ENCODE peak calls at places on chromosomes 12 and 14, in seven cellular contexts. One of them, this sample, is unnamed.

GRCh38 chr12:97313471-97314190 is 149.0 kb upstream of the RMST start:
- DNase-seq in CMK: no peak
- DNase-seq in HS-5: no peak
- DNase-seq in fibroblast of mammary gland: no peak
- DNase-seq in lung microvascular endothelial cell: no peak
- DNase-seq in aorta: no peak
- DNase-seq in stimulated activated CD4-positive, alpha-beta T cell treated with anti-CD3 and anti-CD28 coated beads, Interleukin-4, amount 100 ng/mL, for 48 hours: no peak
- DNase-seq in this sample: no peak

GRCh38 chr12:105570944-105571343 is 240.5 kb downstream of the C12orf75 start:
- DNase-seq in HS-5: no peak
- DNase-seq in aorta: no peak
- DNase-seq in lung microvascular endothelial cell: no peak
- DNase-seq in CMK: no peak
- DNase-seq in stimulated activated CD4-positive, alpha-beta T cell treated with anti-CD3 and anti-CD28 coated beads, Interleukin-4, amount 100 ng/mL, for 48 hours: no peak
- DNase-seq in fibroblast of mammary gland: no peak
- DNase-seq in this sample: no peak

GRCh38 chr12:12804011-12804410 is 9.1 kb upstream of the DDX47 start:
- DNase-seq in HS-5: no peak
- DNase-seq in CMK: no peak
- DNase-seq in stimulated activated CD4-positive, alpha-beta T cell treated with anti-CD3 and anti-CD28 coated beads, Interleukin-4, amount 100 ng/mL, for 48 hours: no peak
- DNase-seq in lung microvascular endothelial cell: peak; percentile 69
- DNase-seq in fibroblast of mammary gland: peak; percentile 45
- DNase-seq in aorta: no peak
- DNase-seq in this sample: no peak

GRCh38 chr14:79721399-79722084 is 489.8 kb downstream of the DIO2 start:
- DNase-seq in aorta: no peak
- DNase-seq in HS-5: no peak
- DNase-seq in fibroblast of mammary gland: no peak
- DNase-seq in stimulated activated CD4-positive, alpha-beta T cell treated with anti-CD3 and anti-CD28 coated beads, Interleukin-4, amount 100 ng/mL, for 48 hours: no peak
- DNase-seq in CMK: no peak
- DNase-seq in lung microvascular endothelial cell: no peak
- DNase-seq in this sample: no peak

GRCh38 chr12:98490491-98491453 is 24.6 kb upstream of the TMPO start:
- DNase-seq in lung microvascular endothelial cell: peak; percentile 85
- DNase-seq in HS-5: peak; percentile 88
- DNase-seq in aorta: peak; percentile 94
- DNase-seq in stimulated activated CD4-positive, alpha-beta T cell treated with anti-CD3 and anti-CD28 coated beads, Interleukin-4, amount 100 ng/mL, for 48 hours: peak; percentile 75
- DNase-seq in fibroblast of mammary gland: peak; percentile 85
- DNase-seq in CMK: no peak
- DNase-seq in this sample: peak; percentile 67

GRCh38 chr12:6384499-6385436 is 806 bp downstream of the LTBR start:
- DNase-seq in CMK: no peak
- DNase-seq in lung microvascular endothelial cell: peak; percentile 25
- DNase-seq in fibroblast of mammary gland: peak; percentile 19
- DNase-seq in aorta: peak; percentile 74
- DNase-seq in stimulated activated CD4-positive, alpha-beta T cell treated with anti-CD3 and anti-CD28 coated beads, Interleukin-4, amount 100 ng/mL, for 48 hours: no peak
- DNase-seq in HS-5: no peak
- DNase-seq in this sample: no peak

GRCh38 chr12:92078167-92079053 is 67.2 kb downstream of the BTG1 start:
- DNase-seq in stimulated activated CD4-positive, alpha-beta T cell treated with anti-CD3 and anti-CD28 coated beads, Interleukin-4, amount 100 ng/mL, for 48 hours: no peak
- DNase-seq in fibroblast of mammary gland: peak; percentile 100
- DNase-seq in HS-5: peak; percentile 98
- DNase-seq in lung microvascular endothelial cell: no peak
- DNase-seq in CMK: no peak
- DNase-seq in aorta: no peak
- DNase-seq in this sample: peak; percentile 83

GRCh38 chr12:104748790-104749189 is 209.3 kb downstream of the SLC41A2 start:
- DNase-seq in HS-5: no peak
- DNase-seq in stimulated activated CD4-positive, alpha-beta T cell treated with anti-CD3 and anti-CD28 coated beads, Interleukin-4, amount 100 ng/mL, for 48 hours: no peak
- DNase-seq in lung microvascular endothelial cell: no peak
- DNase-seq in aorta: no peak
- DNase-seq in fibroblast of mammary gland: peak; percentile 53
- DNase-seq in CMK: no peak
- DNase-seq in this sample: no peak

GRCh38 chr12:27076930-27077329 is 5.4 kb downstream of the C12orf71 start:
- DNase-seq in lung microvascular endothelial cell: no peak
- DNase-seq in CMK: no peak
- DNase-seq in HS-5: no peak
- DNase-seq in aorta: no peak
- DNase-seq in stimulated activated CD4-positive, alpha-beta T cell treated with anti-CD3 and anti-CD28 coated beads, Interleukin-4, amount 100 ng/mL, for 48 hours: no peak
- DNase-seq in fibroblast of mammary gland: no peak
- DNase-seq in this sample: no peak

GRCh38 chr12:124512667-124513296 is 54.6 kb downstream of the NCOR2 start:
- DNase-seq in CMK: no peak
- DNase-seq in HS-5: peak; percentile 80
- DNase-seq in aorta: peak; percentile 97
- DNase-seq in stimulated activated CD4-positive, alpha-beta T cell treated with anti-CD3 and anti-CD28 coated beads, Interleukin-4, amount 100 ng/mL, for 48 hours: no peak
- DNase-seq in fibroblast of mammary gland: peak; percentile 99
- DNase-seq in lung microvascular endothelial cell: peak; percentile 93
- DNase-seq in this sample: peak; percentile 89

GRCh38 chr14:100078997-100079561 is 13.9 kb downstream of the EVL start:
- DNase-seq in stimulated activated CD4-positive, alpha-beta T cell treated with anti-CD3 and anti-CD28 coated beads, Interleukin-4, amount 100 ng/mL, for 48 hours: no peak
- DNase-seq in CMK: no peak
- DNase-seq in fibroblast of mammary gland: peak; percentile 86
- DNase-seq in aorta: no peak
- DNase-seq in lung microvascular endothelial cell: peak; percentile 17
- DNase-seq in HS-5: no peak
- DNase-seq in this sample: no peak

GRCh38 chr12:112734859-112735258 is 56.7 kb upstream of the RPH3A start:
- DNase-seq in lung microvascular endothelial cell: no peak
- DNase-seq in aorta: no peak
- DNase-seq in fibroblast of mammary gland: no peak
- DNase-seq in CMK: no peak
- DNase-seq in HS-5: no peak
- DNase-seq in stimulated activated CD4-positive, alpha-beta T cell treated with anti-CD3 and anti-CD28 coated beads, Interleukin-4, amount 100 ng/mL, for 48 hours: no peak
- DNase-seq in this sample: no peak

GRCh38 chr14:75459099-75459741 is 31.4 kb downstream of the JDP2 start:
- DNase-seq in stimulated activated CD4-positive, alpha-beta T cell treated with anti-CD3 and anti-CD28 coated beads, Interleukin-4, amount 100 ng/mL, for 48 hours: no peak
- DNase-seq in CMK: no peak
- DNase-seq in HS-5: no peak
- DNase-seq in fibroblast of mammary gland: no peak
- DNase-seq in aorta: peak; percentile 75
- DNase-seq in lung microvascular endothelial cell: no peak
- DNase-seq in this sample: no peak

GRCh38 chr12:38892090-38892786 is 13.2 kb downstream of the CPNE8 start:
- DNase-seq in aorta: no peak
- DNase-seq in stimulated activated CD4-positive, alpha-beta T cell treated with anti-CD3 and anti-CD28 coated beads, Interleukin-4, amount 100 ng/mL, for 48 hours: no peak
- DNase-seq in fibroblast of mammary gland: peak; percentile 23
- DNase-seq in CMK: no peak
- DNase-seq in lung microvascular endothelial cell: no peak
- DNase-seq in HS-5: no peak
- DNase-seq in this sample: no peak

GRCh38 chr14:73457935-73458218 is 469 bp downstream of the NUMB start:
- DNase-seq in CMK: no peak
- DNase-seq in aorta: peak; percentile 81
- DNase-seq in stimulated activated CD4-positive, alpha-beta T cell treated with anti-CD3 and anti-CD28 coated beads, Interleukin-4, amount 100 ng/mL, for 48 hours: no peak
- DNase-seq in lung microvascular endothelial cell: peak; percentile 21
- DNase-seq in fibroblast of mammary gland: no peak
- DNase-seq in HS-5: no peak
- DNase-seq in this sample: no peak

GRCh38 chr12:26276709-26277108 is 81.3 kb downstream of the SSPN start:
- DNase-seq in CMK: no peak
- DNase-seq in fibroblast of mammary gland: peak; percentile 37
- DNase-seq in stimulated activated CD4-positive, alpha-beta T cell treated with anti-CD3 and anti-CD28 coated beads, Interleukin-4, amount 100 ng/mL, for 48 hours: no peak
- DNase-seq in HS-5: no peak
- DNase-seq in lung microvascular endothelial cell: no peak
- DNase-seq in aorta: no peak
- DNase-seq in this sample: no peak

GRCh38 chr14:70641548-70642312 is at the start of gene TTC9:
- DNase-seq in CMK: no peak
- DNase-seq in lung microvascular endothelial cell: peak; percentile 8
- DNase-seq in aorta: peak; percentile 78
- DNase-seq in fibroblast of mammary gland: no peak
- DNase-seq in stimulated activated CD4-positive, alpha-beta T cell treated with anti-CD3 and anti-CD28 coated beads, Interleukin-4, amount 100 ng/mL, for 48 hours: no peak
- DNase-seq in HS-5: no peak
- DNase-seq in this sample: no peak

GRCh38 chr12:8493084-8493483 is 20.2 kb upstream of the CLEC4D start:
- DNase-seq in stimulated activated CD4-positive, alpha-beta T cell treated with anti-CD3 and anti-CD28 coated beads, Interleukin-4, amount 100 ng/mL, for 48 hours: no peak
- DNase-seq in HS-5: peak; percentile 2
- DNase-seq in lung microvascular endothelial cell: no peak
- DNase-seq in fibroblast of mammary gland: no peak
- DNase-seq in CMK: peak; percentile 36
- DNase-seq in aorta: no peak
- DNase-seq in this sample: no peak

GRCh38 chr14:49934638-49935037 is 41.8 kb downstream of the ARF6 start:
- DNase-seq in lung microvascular endothelial cell: no peak
- DNase-seq in fibroblast of mammary gland: peak; percentile 12
- DNase-seq in stimulated activated CD4-positive, alpha-beta T cell treated with anti-CD3 and anti-CD28 coated beads, Interleukin-4, amount 100 ng/mL, for 48 hours: no peak
- DNase-seq in aorta: no peak
- DNase-seq in HS-5: no peak
- DNase-seq in CMK: no peak
- DNase-seq in this sample: no peak

GRCh38 chr12:25384038-25384953 is 133.6 kb upstream of the KRAS start:
- DNase-seq in stimulated activated CD4-positive, alpha-beta T cell treated with anti-CD3 and anti-CD28 coated beads, Interleukin-4, amount 100 ng/mL, for 48 hours: no peak
- DNase-seq in HS-5: no peak
- DNase-seq in fibroblast of mammary gland: no peak
- DNase-seq in lung microvascular endothelial cell: peak; percentile 3
- DNase-seq in aorta: no peak
- DNase-seq in CMK: no peak
- DNase-seq in this sample: no peak

GRCh38 chr12:3748620-3749019 is 4.3 kb downstream of the CRACR2A start:
- DNase-seq in fibroblast of mammary gland: no peak
- DNase-seq in stimulated activated CD4-positive, alpha-beta T cell treated with anti-CD3 and anti-CD28 coated beads, Interleukin-4, amount 100 ng/mL, for 48 hours: no peak
- DNase-seq in HS-5: no peak
- DNase-seq in aorta: no peak
- DNase-seq in lung microvascular endothelial cell: no peak
- DNase-seq in CMK: no peak
- DNase-seq in this sample: no peak

GRCh38 chr12:3537916-3538690 is 47.1 kb downstream of the PRMT8 start:
- DNase-seq in lung microvascular endothelial cell: no peak
- DNase-seq in aorta: no peak
- DNase-seq in fibroblast of mammary gland: no peak
- DNase-seq in HS-5: no peak
- DNase-seq in CMK: no peak
- DNase-seq in stimulated activated CD4-positive, alpha-beta T cell treated with anti-CD3 and anti-CD28 coated beads, Interleukin-4, amount 100 ng/mL, for 48 hours: no peak
- DNase-seq in this sample: no peak

GRCh38 chr14:71764701-71765347 is 167.4 kb upstream of the RGS6 start:
- DNase-seq in stimulated activated CD4-positive, alpha-beta T cell treated with anti-CD3 and anti-CD28 coated beads, Interleukin-4, amount 100 ng/mL, for 48 hours: no peak
- DNase-seq in CMK: no peak
- DNase-seq in lung microvascular endothelial cell: no peak
- DNase-seq in fibroblast of mammary gland: no peak
- DNase-seq in aorta: no peak
- DNase-seq in HS-5: no peak
- DNase-seq in this sample: no peak

GRCh38 chr12:6361834-6362233 is 13.5 kb downstream of the SCNN1A start:
- DNase-seq in HS-5: no peak
- DNase-seq in stimulated activated CD4-positive, alpha-beta T cell treated with anti-CD3 and anti-CD28 coated beads, Interleukin-4, amount 100 ng/mL, for 48 hours: no peak
- DNase-seq in CMK: no peak
- DNase-seq in lung microvascular endothelial cell: no peak
- DNase-seq in fibroblast of mammary gland: no peak
- DNase-seq in aorta: peak; percentile 84
- DNase-seq in this sample: no peak

GRCh38 chr12:89179983-89180382 is 172.3 kb downstream of the DUSP6 start:
- DNase-seq in fibroblast of mammary gland: peak; percentile 99
- DNase-seq in CMK: no peak
- DNase-seq in lung microvascular endothelial cell: peak; percentile 99
- DNase-seq in aorta: no peak
- DNase-seq in stimulated activated CD4-positive, alpha-beta T cell treated with anti-CD3 and anti-CD28 coated beads, Interleukin-4, amount 100 ng/mL, for 48 hours: no peak
- DNase-seq in HS-5: peak; percentile 76
- DNase-seq in this sample: peak; percentile 67

GRCh38 chr12:25670076-25671055 is 117.3 kb upstream of the LMNTD1 start:
- DNase-seq in aorta: no peak
- DNase-seq in CMK: no peak
- DNase-seq in fibroblast of mammary gland: peak; percentile 21
- DNase-seq in lung microvascular endothelial cell: no peak
- DNase-seq in stimulated activated CD4-positive, alpha-beta T cell treated with anti-CD3 and anti-CD28 coated beads, Interleukin-4, amount 100 ng/mL, for 48 hours: no peak
- DNase-seq in HS-5: no peak
- DNase-seq in this sample: no peak

GRCh38 chr12:93813972-93814821 is 137.0 kb downstream of the CRADD start:
- DNase-seq in aorta: peak; percentile 79
- DNase-seq in lung microvascular endothelial cell: peak; percentile 29
- DNase-seq in fibroblast of mammary gland: peak; percentile 97
- DNase-seq in HS-5: no peak
- DNase-seq in CMK: no peak
- DNase-seq in stimulated activated CD4-positive, alpha-beta T cell treated with anti-CD3 and anti-CD28 coated beads, Interleukin-4, amount 100 ng/mL, for 48 hours: no peak
- DNase-seq in this sample: no peak

GRCh38 chr14:73242274-73242960 is 5.1 kb downstream of the PAPLN start:
- DNase-seq in lung microvascular endothelial cell: no peak
- DNase-seq in HS-5: no peak
- DNase-seq in fibroblast of mammary gland: peak; percentile 25
- DNase-seq in stimulated activated CD4-positive, alpha-beta T cell treated with anti-CD3 and anti-CD28 coated beads, Interleukin-4, amount 100 ng/mL, for 48 hours: no peak
- DNase-seq in aorta: peak; percentile 50
- DNase-seq in CMK: no peak
- DNase-seq in this sample: no peak

GRCh38 chr12:54147186-54147585 is 41.6 kb downstream of the SMUG1 start:
- DNase-seq in CMK: no peak
- DNase-seq in fibroblast of mammary gland: no peak
- DNase-seq in aorta: peak; percentile 87
- DNase-seq in lung microvascular endothelial cell: no peak
- DNase-seq in HS-5: no peak
- DNase-seq in stimulated activated CD4-positive, alpha-beta T cell treated with anti-CD3 and anti-CD28 coated beads, Interleukin-4, amount 100 ng/mL, for 48 hours: no peak
- DNase-seq in this sample: no peak

GRCh38 chr14:60092516-60092915 is 793 bp downstream of the PCNX4 start:
- DNase-seq in stimulated activated CD4-positive, alpha-beta T cell treated with anti-CD3 and anti-CD28 coated beads, Interleukin-4, amount 100 ng/mL, for 48 hours: no peak
- DNase-seq in aorta: no peak
- DNase-seq in lung microvascular endothelial cell: peak; percentile 60
- DNase-seq in CMK: no peak
- DNase-seq in HS-5: no peak
- DNase-seq in fibroblast of mammary gland: peak; percentile 52
- DNase-seq in this sample: no peak

GRCh38 chr14:68951051-68951797 is 27.9 kb downstream of the ACTN1 start:
- DNase-seq in stimulated activated CD4-positive, alpha-beta T cell treated with anti-CD3 and anti-CD28 coated beads, Interleukin-4, amount 100 ng/mL, for 48 hours: no peak
- DNase-seq in CMK: no peak
- DNase-seq in aorta: peak; percentile 95
- DNase-seq in lung microvascular endothelial cell: no peak
- DNase-seq in fibroblast of mammary gland: peak; percentile 99
- DNase-seq in HS-5: peak; percentile 95
- DNase-seq in this sample: peak; percentile 73

GRCh38 chr14:87457727-87458126 is 535.3 kb downstream of the GALC start:
- DNase-seq in lung microvascular endothelial cell: no peak
- DNase-seq in fibroblast of mammary gland: peak; percentile 17
- DNase-seq in CMK: no peak
- DNase-seq in aorta: no peak
- DNase-seq in stimulated activated CD4-positive, alpha-beta T cell treated with anti-CD3 and anti-CD28 coated beads, Interleukin-4, amount 100 ng/mL, for 48 hours: no peak
- DNase-seq in HS-5: no peak
- DNase-seq in this sample: no peak

GRCh38 chr12:109432842-109433304 is 44.2 kb downstream of the KCTD10 start:
- DNase-seq in fibroblast of mammary gland: peak; percentile 80
- DNase-seq in stimulated activated CD4-positive, alpha-beta T cell treated with anti-CD3 and anti-CD28 coated beads, Interleukin-4, amount 100 ng/mL, for 48 hours: peak; percentile 73
- DNase-seq in lung microvascular endothelial cell: peak; percentile 91
- DNase-seq in aorta: peak; percentile 93
- DNase-seq in HS-5: peak; percentile 33
- DNase-seq in CMK: peak; percentile 67
- DNase-seq in this sample: peak; percentile 52

GRCh38 chr14:39492267-39492666 is 60.0 kb upstream of the FBXO33 start:
- DNase-seq in aorta: no peak
- DNase-seq in HS-5: peak; percentile 84
- DNase-seq in fibroblast of mammary gland: peak; percentile 78
- DNase-seq in lung microvascular endothelial cell: no peak
- DNase-seq in CMK: no peak
- DNase-seq in stimulated activated CD4-positive, alpha-beta T cell treated with anti-CD3 and anti-CD28 coated beads, Interleukin-4, amount 100 ng/mL, for 48 hours: no peak
- DNase-seq in this sample: peak; percentile 82

This sample was measured in non-pigmented ciliary epithelial cell.